ENCODE peak calls at places on chromosomes 6 and 20, in ten cellular contexts. H, B, A, L, Y, G, I, V, O and E are unnamed samples.

GRCh38 chr6:13419826-13420225 is 67.6 kb downstream of the GFOD1 start:
- DNase-seq in H (no peak), B (no peak), A (no peak), L (no peak), Y (no peak), G (no peak), I (no peak), V (no peak), O (no peak), E (no peak)

GRCh38 chr20:50559149-50559548 is 49.0 kb downstream of the PTPN1 start:
- DNase-seq in H (no peak), B (no peak), A (no peak), L (no peak), Y (no peak), G (no peak), I (peak), V (no peak), O (no peak), E (no peak)

GRCh38 chr6:159838020-159838744 is 38.1 kb downstream of the PNLDC1 start:
- DNase-seq in H (no peak), B (no peak), A (no peak), L (no peak), Y (no peak), G (no peak), I (no peak), V (no peak), O (no peak), E (no peak)

GRCh38 chr20:3716195-3716834 is 3.9 kb upstream of the SIGLEC1 start:
- DNase-seq in H (peak), B (no peak), A (peak), L (peak), Y (peak), G (no peak), I (peak), V (no peak), O (no peak), E (peak)

GRCh38 chr6:121382467-121383121 is 48.3 kb upstream of the TBC1D32 start:
- DNase-seq in H (peak), B (no peak), A (no peak), L (no peak), Y (peak), G (no peak), I (peak), V (no peak), O (no peak), E (peak)

GRCh38 chr6:111663692-111664564 is 58.2 kb upstream of the TRAF3IP2 start:
- DNase-seq in H (peak), B (no peak), A (no peak), L (peak), Y (peak), G (no peak), I (peak), V (peak), O (no peak), E (peak)

GRCh38 chr20:23265226-23265625 is 85.4 kb upstream of the NXT1 start:
- DNase-seq in H (peak), B (no peak), A (no peak), L (no peak), Y (peak), G (peak), I (peak), V (no peak), O (no peak), E (peak)

GRCh38 chr6:53205778-53206177 is 57.1 kb upstream of the GCM1 start:
- DNase-seq in H (no peak), B (no peak), A (no peak), L (no peak), Y (no peak), G (no peak), I (no peak), V (no peak), O (no peak), E (no peak)

GRCh38 chr6:130426078-130426726 is 60.4 kb downstream of the TMEM200A start:
- DNase-seq in H (peak), B (no peak), A (peak), L (peak), Y (peak), G (no peak), I (no peak), V (no peak), O (no peak), E (peak)

GRCh38 chr6:52089758-52090348 is 2.4 kb upstream of the PKHD1 start:
- DNase-seq in H (peak), B (no peak), A (no peak), L (no peak), Y (no peak), G (no peak), I (no peak), V (no peak), O (no peak), E (no peak)

GRCh38 chr20:44911264-44911921 is 1.5 kb downstream of the PABPC1L start:
- DNase-seq in H (peak), B (peak), A (peak), L (no peak), Y (peak), G (peak), I (peak), V (no peak), O (peak), E (peak)

GRCh38 chr6:47413752-47414516 is 63.7 kb upstream of the CD2AP start:
- DNase-seq in H (peak), B (peak), A (peak), L (peak), Y (peak), G (no peak), I (peak), V (peak), O (peak), E (peak)

GRCh38 chr6:29631860-29632731 is 887 bp downstream of the GABBR1 start:
- DNase-seq in H (peak), B (peak), A (peak), L (peak), Y (peak), G (peak), I (peak), V (peak), O (no peak), E (peak)

GRCh38 chr6:9028086-9028485 is 592.7 kb upstream of the SLC35B3 start:
- DNase-seq in H (no peak), B (no peak), A (no peak), L (no peak), Y (no peak), G (no peak), I (no peak), V (no peak), O (no peak), E (no peak)

GRCh38 chr6:13908955-13909381 is 15.8 kb upstream of the RNF182 start:
- DNase-seq in H (peak), B (peak), A (peak), L (peak), Y (peak), G (peak), I (peak), V (peak), O (peak), E (peak)

GRCh38 chr20:14067631-14068030 is 72.3 kb downstream of the MACROD2 start:
- DNase-seq in H (no peak), B (no peak), A (no peak), L (no peak), Y (no peak), G (no peak), I (no peak), V (no peak), O (no peak), E (no peak)

GRCh38 chr6:137756788-137757187 is 110.3 kb upstream of the TNFAIP3 start:
- DNase-seq in H (no peak), B (no peak), A (no peak), L (no peak), Y (no peak), G (no peak), I (no peak), V (no peak), O (no peak), E (no peak)

GRCh38 chr20:8144282-8145245 is 12.5 kb downstream of the PLCB1 start:
- DNase-seq in H (peak), B (no peak), A (peak), L (peak), Y (peak), G (no peak), I (peak), V (no peak), O (peak), E (peak)

GRCh38 chr20:4508773-4509172 is 212.9 kb upstream of the PRND start:
- DNase-seq in H (no peak), B (no peak), A (no peak), L (peak), Y (no peak), G (no peak), I (no peak), V (no peak), O (no peak), E (no peak)

GRCh38 chr20:63534427-63534830 is 2.7 kb downstream of the PTK6 start:
- DNase-seq in H (no peak), B (no peak), A (no peak), L (no peak), Y (no peak), G (no peak), I (no peak), V (no peak), O (no peak), E (no peak)

GRCh38 chr6:41728073-41728936 is 7.1 kb downstream of the TFEB start:
- DNase-seq in H (no peak), B (peak), A (no peak), L (no peak), Y (no peak), G (no peak), I (no peak), V (no peak), O (no peak), E (no peak)

GRCh38 chr20:21182832-21183563 is 57.1 kb downstream of the KIZ start:
- DNase-seq in H (peak), B (no peak), A (peak), L (peak), Y (peak), G (peak), I (peak), V (no peak), O (peak), E (peak)

GRCh38 chr6:98137391-98137790 is 697.0 kb upstream of the POU3F2 start:
- DNase-seq in H (no peak), B (no peak), A (no peak), L (no peak), Y (no peak), G (no peak), I (no peak), V (no peak), O (no peak), E (no peak)

GRCh38 chr6:20191951-20192350 is 20.3 kb downstream of the MBOAT1 start:
- DNase-seq in H (no peak), B (no peak), A (no peak), L (no peak), Y (no peak), G (no peak), I (no peak), V (no peak), O (no peak), E (no peak)

GRCh38 chr6:23228439-23229024 is 659.2 kb downstream of the HDGFL1 start:
- DNase-seq in H (no peak), B (no peak), A (peak), L (no peak), Y (no peak), G (no peak), I (no peak), V (no peak), O (no peak), E (peak)

GRCh38 chr6:5379647-5380242 is 118.4 kb downstream of the FARS2 start:
- DNase-seq in H (peak), B (no peak), A (peak), L (peak), Y (peak), G (no peak), I (peak), V (no peak), O (no peak), E (peak)

GRCh38 chr6:83511901-83512681 is at the start of gene PRSS35:
- DNase-seq in H (peak), B (peak), A (peak), L (peak), Y (peak), G (peak), I (peak), V (peak), O (no peak), E (peak)

GRCh38 chr6:150631283-150631981 is 31.7 kb downstream of the PLEKHG1 start:
- DNase-seq in H (no peak), B (no peak), A (no peak), L (no peak), Y (no peak), G (no peak), I (no peak), V (no peak), O (no peak), E (no peak)

GRCh38 chr20:35339007-35339406 is 46.8 kb upstream of the FAM83C start:
- DNase-seq in H (peak), B (no peak), A (peak), L (peak), Y (peak), G (no peak), I (peak), V (no peak), O (peak), E (peak)

GRCh38 chr6:56370127-56370540 is 122.8 kb upstream of the COL21A1 start:
- DNase-seq in H (peak), B (peak), A (peak), L (peak), Y (peak), G (no peak), I (peak), V (peak), O (no peak), E (peak)

GRCh38 chr6:71433441-71433840 is 144.8 kb downstream of the OGFRL1 start:
- DNase-seq in H (no peak), B (no peak), A (no peak), L (no peak), Y (no peak), G (no peak), I (no peak), V (no peak), O (no peak), E (peak)

GRCh38 chr6:6714498-6715360 is 126.2 kb downstream of the LY86 start:
- DNase-seq in H (no peak), B (no peak), A (no peak), L (no peak), Y (peak), G (no peak), I (no peak), V (no peak), O (no peak), E (no peak)

GRCh38 chr20:49633643-49634042 is 65.7 kb upstream of the PTGIS start:
- DNase-seq in H (no peak), B (no peak), A (no peak), L (no peak), Y (no peak), G (no peak), I (no peak), V (no peak), O (no peak), E (no peak)

GRCh38 chr6:17865243-17865642 is 122.2 kb downstream of the KIF13A start:
- DNase-seq in H (no peak), B (peak), A (peak), L (no peak), Y (no peak), G (no peak), I (no peak), V (no peak), O (no peak), E (no peak)

GRCh38 chr6:99613398-99613704 is 6.7 kb downstream of the PRDM13 start:
- DNase-seq in H (peak), B (no peak), A (peak), L (no peak), Y (peak), G (no peak), I (peak), V (no peak), O (no peak), E (peak)

GRCh38 chr6:5174756-5175155 is 86.0 kb downstream of the LYRM4 start:
- DNase-seq in H (no peak), B (no peak), A (no peak), L (no peak), Y (no peak), G (no peak), I (no peak), V (no peak), O (no peak), E (no peak)

GRCh38 chr6:17980329-17980728 is 7.1 kb downstream of the KIF13A start:
- DNase-seq in H (no peak), B (no peak), A (no peak), L (no peak), Y (no peak), G (no peak), I (no peak), V (no peak), O (no peak), E (no peak)

GRCh38 chr6:33677153-33677660 is 34.3 kb downstream of the UQCC2 start:
- DNase-seq in H (peak), B (no peak), A (peak), L (peak), Y (no peak), G (no peak), I (peak), V (no peak), O (peak), E (no peak)

GRCh38 chr6:25359891-25360290 is 80.7 kb downstream of the CARMIL1 start:
- DNase-seq in H (no peak), B (no peak), A (no peak), L (no peak), Y (no peak), G (no peak), I (no peak), V (no peak), O (no peak), E (no peak)
- H3K4me3 ChIP-seq in H (no peak), B (no peak), A (peak), L (no peak), Y (no peak), G (no peak), I (no peak), V (no peak), O (no peak), E (no peak)

GRCh38 chr6:39646751-39647420 is 78.3 kb downstream of the KIF6 start:
- DNase-seq in H (no peak), B (no peak), A (no peak), L (no peak), Y (no peak), G (no peak), I (no peak), V (no peak), O (no peak), E (peak)
- H3K4me3 ChIP-seq in H (no peak), B (no peak), A (peak), L (no peak), Y (no peak), G (no peak), I (no peak), V (no peak), O (no peak), E (no peak)

DNA sequence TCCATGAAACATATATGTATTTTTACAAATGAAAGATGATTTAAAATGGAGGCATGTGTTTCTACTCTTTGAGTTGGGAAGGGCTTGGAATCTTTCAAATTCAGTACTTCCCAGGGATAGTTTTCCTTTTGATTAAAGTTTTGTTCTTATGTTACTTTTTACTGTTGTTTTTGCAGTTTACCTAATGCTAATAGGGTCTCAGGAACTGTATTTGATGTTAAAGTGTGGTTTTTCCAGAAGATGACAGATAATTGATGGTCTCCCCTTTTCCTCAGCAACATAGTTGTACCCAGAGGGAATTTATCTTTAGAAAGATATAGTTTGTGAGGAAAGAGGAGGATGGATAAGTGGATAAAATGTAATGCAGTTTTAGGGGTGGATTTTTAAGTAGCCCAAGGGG is 42.1 kb downstream of the GNAS start:
- DNase-seq in H (no peak), B (no peak), A (no peak), L (no peak), Y (no peak), G (no peak), I (no peak), V (no peak), O (no peak), E (no peak)
- H3K4me3 ChIP-seq in H (no peak), B (no peak), A (peak), L (peak), Y (peak), G (peak), I (peak), V (peak), O (peak), E (peak)

GRCh38 chr6:118706702-118707101 is 55.3 kb upstream of the CEP85L start:
- DNase-seq in H (no peak), B (no peak), A (no peak), L (no peak), Y (no peak), G (no peak), I (peak), V (no peak), O (no peak), E (no peak)

GRCh38 chr6:118708736-118709135 is 57.3 kb upstream of the CEP85L start:
- DNase-seq in H (peak), B (no peak), A (peak), L (peak), Y (peak), G (no peak), I (peak), V (no peak), O (no peak), E (peak)

GRCh38 chr6:118704911-118705310 is 53.5 kb upstream of the CEP85L start:
- DNase-seq in H (no peak), B (no peak), A (peak), L (no peak), Y (no peak), G (no peak), I (peak), V (no peak), O (no peak), E (peak)

GRCh38 chr6:118708055-118708454 is 56.7 kb upstream of the CEP85L start:
- DNase-seq in H (peak), B (no peak), A (peak), L (peak), Y (peak), G (no peak), I (peak), V (no peak), O (no peak), E (peak)

DNA sequence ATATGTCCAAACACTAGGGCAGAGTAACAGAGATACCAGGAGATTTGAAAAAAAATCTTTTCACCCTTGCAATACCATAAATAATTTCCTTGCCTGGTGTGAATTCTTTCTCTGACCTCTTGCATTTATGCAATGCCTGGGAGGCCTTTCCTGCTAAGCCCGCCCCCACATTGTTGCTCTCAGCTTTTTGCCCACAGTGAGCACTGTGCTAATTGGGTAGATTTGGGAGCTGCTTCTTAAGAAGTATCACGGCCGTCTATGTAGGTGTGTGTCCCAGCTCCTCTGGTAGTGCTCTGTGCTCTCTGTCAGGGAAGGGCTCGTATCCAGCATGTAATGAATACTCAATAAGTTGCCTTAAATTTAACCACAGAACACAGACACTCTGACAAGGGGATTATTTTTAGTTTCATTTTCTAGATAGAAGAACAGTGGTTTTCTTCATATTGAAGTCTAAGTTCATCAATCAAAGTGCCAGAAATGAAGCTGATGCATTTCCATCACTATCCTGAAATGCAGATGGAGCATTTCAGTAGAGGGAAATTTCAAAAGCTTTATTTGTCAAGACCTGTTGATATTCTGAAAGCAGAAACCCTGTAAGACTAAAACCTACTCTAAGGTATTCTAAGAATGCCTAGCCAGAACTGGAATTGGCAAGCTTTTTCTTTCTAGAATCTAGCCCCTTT is 54.5 kb upstream of the CEP85L start:
- DNase-seq in H (peak), B (no peak), A (peak), L (peak), Y (peak), G (no peak), I (peak), V (no peak), O (peak), E (peak)
- H3K4me3 ChIP-seq in H (peak), B (no peak), A (peak), L (peak), Y (peak), G (peak), I (no peak), V (peak), O (peak), E (peak)

DNA sequence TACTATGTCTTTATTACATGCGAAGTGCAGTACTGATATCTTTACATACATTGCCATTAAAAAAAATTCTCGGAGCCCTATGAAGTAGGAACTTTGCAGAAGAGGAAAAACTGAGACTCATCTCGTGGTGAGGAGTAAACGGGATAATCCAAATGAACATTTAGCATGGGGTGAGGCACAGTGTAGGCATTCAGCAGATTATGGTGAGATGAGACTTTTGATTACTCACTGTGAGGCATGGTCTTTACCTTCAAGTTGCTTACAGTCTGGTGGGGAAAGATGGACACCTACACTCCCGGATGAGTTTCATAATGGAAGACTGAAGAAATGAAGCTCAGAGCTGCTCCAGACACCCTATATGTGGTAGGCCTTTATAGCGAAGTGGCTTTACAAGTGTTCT is 1.4 kb downstream of the RPRD1B start:
- DNase-seq in H (peak), B (no peak), A (no peak), L (no peak), Y (no peak), G (no peak), I (no peak), V (no peak), O (no peak), E (no peak)
- H3K4me3 ChIP-seq in H (peak), B (peak), A (peak), L (peak), Y (peak), G (peak), I (peak), V (peak), O (peak), E (peak)

GRCh38 chr6:169880516-169880915 is 129.1 kb downstream of the ERMARD start:
- DNase-seq in H (no peak), B (no peak), A (no peak), L (no peak), Y (no peak), G (no peak), I (no peak), V (no peak), O (no peak), E (no peak)
- H3K4me3 ChIP-seq in H (no peak), B (no peak), A (no peak), L (no peak), Y (no peak), G (no peak), I (no peak), V (no peak), O (no peak), E (no peak)